ENCODE peak calls at places on chromosomes 2 and 18, in seven cellular contexts. T, K, E, J, L, S and A are unnamed samples.

GRCh38 chr2:99935662-99936061 is 206.7 kb downstream of the AFF3 start:
- DNase-seq in T (no peak), K (no peak), E (no peak), J (no peak), L (no peak), S (no peak), A (no peak)

GRCh38 chr2:28338754-28339325 is 53.8 kb upstream of the FOSL2 start:
- DNase-seq in T (no peak), K (no peak), E (no peak), J (peak; percentile 40), L (no peak), S (no peak), A (no peak)

GRCh38 chr18:37965572-37965970 is 400.0 kb upstream of the CELF4 start:
- DNase-seq in T (no peak), K (no peak), E (no peak), J (no peak), L (no peak), S (no peak), A (no peak)

GRCh38 chr2:68368657-68369339 is 3.7 kb downstream of the PLEK start:
- DNase-seq in T (no peak), K (peak; percentile 85), E (no peak), J (peak; percentile 91), L (no peak), S (no peak), A (peak; percentile 33)

GRCh38 chr2:1808921-1809551 is 64.7 kb upstream of the PXDN start:
- DNase-seq in T (no peak), K (peak; percentile 49), E (no peak), J (peak; percentile 46), L (no peak), S (no peak), A (no peak)

GRCh38 chr2:59888015-59888414 is 665.4 kb downstream of the BCL11A start:
- DNase-seq in T (no peak), K (no peak), E (peak; percentile 17), J (no peak), L (no peak), S (peak; percentile 54), A (no peak)

GRCh38 chr2:213187833-213188532 is 36.6 kb upstream of the IKZF2 start:
- DNase-seq in T (no peak), K (peak; percentile 68), E (no peak), J (peak; percentile 84), L (no peak), S (no peak), A (peak; percentile 31)

GRCh38 chr2:35548171-35548570 is 807.4 kb upstream of the CRIM1 start:
- DNase-seq in T (no peak), K (peak; percentile 79), E (no peak), J (peak; percentile 65), L (no peak), S (no peak), A (no peak)

GRCh38 chr18:54388203-54389142 is 30.8 kb downstream of the C18orf54 start:
- DNase-seq in T (no peak), K (peak; percentile 81), E (peak; percentile 5), J (peak; percentile 89), L (peak; percentile 8), S (peak; percentile 15), A (peak; percentile 96)